ENCODE peak calls at places on chromosomes 13 and 19, in nine cellular contexts. R, S, G, P, J, E, C, W and B are unnamed samples. For H3K36me3, the result is how much of the 10 kb centered on the place peaks cover.

GRCh38 chr13:112905990-112906641 is 62.9 kb upstream of the MCF2L start:
- DNase-seq in P (no peak), R (no peak), J (no peak), W (no peak), C (no peak), S (no peak), E (no peak), G (no peak), B (peak)

GRCh38 chr13:19959141-19959830 is 759 bp downstream of the ZMYM2 start:
- DNase-seq in R (no peak), E (peak), W (no peak), G (peak), C (peak), J (peak), S (peak), P (peak), B (peak)

GRCh38 chr19:55216461-55217198 is 7.3 kb upstream of the PTPRH start:
- DNase-seq in W (peak), P (peak), J (peak), S (no peak), E (peak), G (peak), R (peak), C (peak), B (peak)

GRCh38 chr13:99057310-99057975 is 79.6 kb upstream of the DOCK9 start:
- DNase-seq in J (no peak), G (peak), R (no peak), E (no peak), W (no peak), C (peak), P (no peak), S (no peak), B (no peak)

GRCh38 chr13:98384739-98385138 is 192.2 kb downstream of the STK24 start:
- DNase-seq in W (no peak), J (no peak), C (no peak), R (no peak), E (no peak), P (no peak), G (peak), S (no peak), B (no peak)

GRCh38 chr13:50594276-50594970 is 249.1 kb downstream of the DLEU7 start:
- DNase-seq in C (no peak), G (no peak), R (no peak), S (no peak), P (peak), J (no peak), E (no peak), W (no peak), B (peak)

GRCh38 chr13:69496951-69497350 is 610.7 kb upstream of the ATXN8OS start:
- DNase-seq in R (no peak), G (no peak), P (no peak), J (no peak), C (no peak), E (no peak), W (no peak), S (no peak), B (no peak)

GRCh38 chr19:1472227-1473055 is 6.6 kb downstream of the C19orf25 start:
- DNase-seq in R (no peak), S (no peak), G (no peak), E (no peak), P (peak), C (no peak), W (no peak), J (no peak), B (no peak)

GRCh38 chr19:3176715-3177501 is 1.7 kb upstream of the S1PR4 start:
- DNase-seq in W (no peak), G (peak), R (no peak), J (no peak), C (no peak), S (no peak), E (peak), P (peak), B (no peak)

GRCh38 chr13:74246398-74246975 is 112.3 kb upstream of the KLF12 start:
- DNase-seq in S (no peak), C (no peak), P (no peak), J (no peak), R (no peak), E (no peak), G (peak), W (no peak), B (no peak)

GRCh38 chr19:35990771-35991730 is 3.9 kb upstream of the SDHAF1 start:
- DNase-seq in G (no peak), P (no peak), R (no peak), J (no peak), C (no peak), E (no peak), S (no peak), W (no peak), B (no peak)

GRCh38 chr19:15441317-15441716 is 8.4 kb downstream of the WIZ start:
- DNase-seq in J (no peak), C (no peak), E (no peak), G (no peak), W (no peak), R (no peak), S (no peak), P (no peak), B (no peak)

GRCh38 chr13:46149272-46150133 is 32.5 kb downstream of the LCP1 start:
- DNase-seq in E (no peak), W (no peak), S (no peak), R (no peak), J (no peak), C (no peak), G (peak), P (no peak), B (no peak)

DNA sequence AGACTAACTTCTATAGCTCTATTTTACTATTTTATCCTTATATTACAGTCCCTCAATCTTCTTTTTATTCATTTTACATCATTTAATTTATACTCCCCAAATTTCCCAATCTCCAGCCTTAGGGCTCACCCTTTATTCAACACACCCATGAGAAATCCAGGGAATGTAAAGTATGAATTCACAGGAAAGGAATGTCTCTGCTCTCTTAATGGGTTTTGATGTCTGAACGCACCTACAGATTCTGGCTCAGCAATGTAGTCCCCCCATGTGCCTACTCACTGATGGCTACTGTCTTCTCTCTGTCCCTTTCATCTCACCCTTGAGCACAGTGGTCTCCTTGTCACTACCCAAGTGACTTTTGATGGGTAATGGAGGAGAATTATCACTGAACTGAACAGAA is 32.8 kb downstream of the TNFSF13B start:
- DNase-seq in E (no peak), P (no peak), S (no peak), W (no peak), C (no peak), G (peak), R (no peak), J (no peak), B (no peak)
- H3K36me3 ChIP-seq in E (under half), P (under half), S (under half), W (under half), C (under half), G (under half), R (under half), J (under half), B (under half)

GRCh38 chr13:24500977-24501376 is 11.6 kb downstream of the PARP4 start:
- DNase-seq in J (no peak), E (no peak), S (no peak), W (no peak), C (no peak), P (no peak), R (no peak), G (peak), B (no peak)
- H3K36me3 ChIP-seq in J (under half), E (half or more), S (under half), W (under half), C (under half), P (under half), R (under half), G (under half), B (under half)

GRCh38 chr19:57552432-57552831 is 7.2 kb downstream of the ZNF550 start:
- DNase-seq in G (no peak), J (no peak), E (no peak), W (no peak), S (no peak), P (no peak), R (no peak), C (no peak), B (no peak)
- H3K36me3 ChIP-seq in G (half or more), J (half or more), E (half or more), W (half or more), S (half or more), P (under half), R (under half), C (under half), B (half or more)

GRCh38 chr19:7618771-7619510 is 10.4 kb downstream of the XAB2 start:
- DNase-seq in R (no peak), C (no peak), J (no peak), P (peak), G (no peak), E (peak), S (no peak), W (no peak), B (no peak)

GRCh38 chr19:7619671-7620441 is 9.5 kb downstream of the XAB2 start:
- DNase-seq in G (no peak), E (peak), W (no peak), P (peak), J (no peak), R (no peak), S (no peak), C (no peak), B (no peak)

GRCh38 chr19:7618366-7618765 is 11.0 kb downstream of the XAB2 start:
- DNase-seq in J (no peak), R (no peak), S (no peak), G (no peak), W (no peak), C (no peak), E (no peak), P (peak), B (no peak)

GRCh38 chr19:7617172-7617571 is 12.2 kb downstream of the XAB2 start:
- DNase-seq in S (no peak), W (no peak), P (peak), J (no peak), C (no peak), R (no peak), G (no peak), E (no peak), B (no peak)

GRCh38 chr19:7617735-7618134 is 11.6 kb downstream of the XAB2 start:
- DNase-seq in C (no peak), R (no peak), W (no peak), S (no peak), J (no peak), G (no peak), E (no peak), P (peak), B (no peak)
- H3K36me3 ChIP-seq in C (under half), R (under half), W (under half), S (under half), J (under half), G (under half), E (half or more), P (under half), B (under half)

GRCh38 chr19:12656899-12657571 is 9.5 kb downstream of the MAN2B1 start:
- DNase-seq in E (no peak), R (no peak), W (no peak), G (no peak), P (no peak), J (no peak), S (no peak), C (no peak), B (peak)

GRCh38 chr19:12657966-12658365 is 8.6 kb downstream of the MAN2B1 start:
- DNase-seq in S (no peak), W (no peak), P (no peak), C (no peak), G (no peak), E (no peak), J (no peak), R (no peak), B (no peak)

GRCh38 chr19:12660980-12661379 is 5.6 kb downstream of the MAN2B1 start:
- DNase-seq in W (no peak), G (no peak), E (no peak), S (no peak), P (no peak), C (no peak), J (no peak), R (no peak), B (no peak)

GRCh38 chr19:12652219-12652618 is 14.3 kb downstream of the MAN2B1 start:
- DNase-seq in J (no peak), W (no peak), E (no peak), G (no peak), R (no peak), S (no peak), P (no peak), C (no peak), B (no peak)

GRCh38 chr19:12655546-12655945 is 11.0 kb downstream of the MAN2B1 start:
- DNase-seq in G (no peak), W (no peak), R (no peak), J (no peak), E (no peak), S (no peak), P (no peak), C (no peak), B (no peak)
- H3K36me3 ChIP-seq in G (under half), W (under half), R (under half), J (under half), E (half or more), S (under half), P (under half), C (under half), B (under half)